ENCODE peak calls at places on chromosomes 11 and 22, in ten cellular contexts. One of them, this sample, is unnamed. For H3K4me1 and H3K36me3, the result is how much of the 10 kb centered on the place peaks cover.

GRCh38 chr11:5620606-5621521 is 3.9 kb upstream of the TRIM34 start:
- DNase-seq in hepatocyte: peak
- DNase-seq in thoracic aorta: no peak
- DNase-seq in gastrocnemius medialis: no peak
- DNase-seq in lung: peak
- DNase-seq in cardiac muscle cell: peak
- DNase-seq in fibroblast of lung: peak
- DNase-seq in pancreas: no peak
- DNase-seq in upper lobe of right lung: no peak
- DNase-seq in IMR-90: peak
- DNase-seq in this sample: no peak

GRCh38 chr11:43835104-43835503 is 45.5 kb upstream of the ALKBH3 start:
- DNase-seq in hepatocyte: peak
- DNase-seq in thoracic aorta: no peak
- DNase-seq in gastrocnemius medialis: no peak
- DNase-seq in lung: no peak
- DNase-seq in cardiac muscle cell: no peak
- DNase-seq in fibroblast of lung: peak
- DNase-seq in pancreas: no peak
- DNase-seq in upper lobe of right lung: no peak
- DNase-seq in IMR-90: no peak
- DNase-seq in this sample: no peak

GRCh38 chr11:13384837-13385417 is 78.1 kb downstream of the BTBD10 start:
- DNase-seq in hepatocyte: peak
- DNase-seq in thoracic aorta: no peak
- DNase-seq in gastrocnemius medialis: no peak
- DNase-seq in lung: no peak
- DNase-seq in cardiac muscle cell: peak
- DNase-seq in fibroblast of lung: peak
- DNase-seq in pancreas: no peak
- DNase-seq in upper lobe of right lung: no peak
- DNase-seq in IMR-90: peak
- DNase-seq in this sample: no peak

GRCh38 chr11:27084407-27084985 is 43.9 kb downstream of the BBOX1 start:
- DNase-seq in hepatocyte: no peak
- DNase-seq in thoracic aorta: no peak
- DNase-seq in gastrocnemius medialis: no peak
- DNase-seq in lung: no peak
- DNase-seq in cardiac muscle cell: peak
- DNase-seq in fibroblast of lung: peak
- DNase-seq in pancreas: no peak
- DNase-seq in upper lobe of right lung: no peak
- DNase-seq in IMR-90: peak
- DNase-seq in this sample: no peak

GRCh38 chr11:124867700-124868099 is 2.5 kb downstream of the ROBO3 start:
- DNase-seq in hepatocyte: peak
- DNase-seq in thoracic aorta: no peak
- DNase-seq in gastrocnemius medialis: no peak
- DNase-seq in lung: no peak
- DNase-seq in cardiac muscle cell: peak
- DNase-seq in fibroblast of lung: peak
- DNase-seq in pancreas: no peak
- DNase-seq in upper lobe of right lung: no peak
- DNase-seq in IMR-90: peak
- DNase-seq in this sample: no peak

GRCh38 chr22:31097941-31098632 is 9.3 kb downstream of the SELENOM start:
- DNase-seq in hepatocyte: no peak
- DNase-seq in thoracic aorta: no peak
- DNase-seq in gastrocnemius medialis: peak
- DNase-seq in lung: no peak
- DNase-seq in cardiac muscle cell: no peak
- DNase-seq in fibroblast of lung: no peak
- DNase-seq in pancreas: no peak
- DNase-seq in upper lobe of right lung: no peak
- DNase-seq in IMR-90: no peak
- DNase-seq in this sample: no peak

GRCh38 chr11:67032830-67033555 is 10.1 kb downstream of the SYT12 start:
- DNase-seq in hepatocyte: peak
- DNase-seq in thoracic aorta: peak
- DNase-seq in gastrocnemius medialis: no peak
- DNase-seq in lung: no peak
- DNase-seq in cardiac muscle cell: no peak
- DNase-seq in fibroblast of lung: peak
- DNase-seq in pancreas: no peak
- DNase-seq in upper lobe of right lung: no peak
- DNase-seq in IMR-90: peak
- DNase-seq in this sample: no peak

GRCh38 chr22:33380789-33381530 is 322.8 kb upstream of the SYN3 start:
- DNase-seq in hepatocyte: peak
- DNase-seq in thoracic aorta: no peak
- DNase-seq in gastrocnemius medialis: no peak
- DNase-seq in lung: no peak
- DNase-seq in cardiac muscle cell: no peak
- DNase-seq in fibroblast of lung: peak
- DNase-seq in pancreas: no peak
- DNase-seq in upper lobe of right lung: no peak
- DNase-seq in IMR-90: peak
- DNase-seq in this sample: no peak

DNA sequence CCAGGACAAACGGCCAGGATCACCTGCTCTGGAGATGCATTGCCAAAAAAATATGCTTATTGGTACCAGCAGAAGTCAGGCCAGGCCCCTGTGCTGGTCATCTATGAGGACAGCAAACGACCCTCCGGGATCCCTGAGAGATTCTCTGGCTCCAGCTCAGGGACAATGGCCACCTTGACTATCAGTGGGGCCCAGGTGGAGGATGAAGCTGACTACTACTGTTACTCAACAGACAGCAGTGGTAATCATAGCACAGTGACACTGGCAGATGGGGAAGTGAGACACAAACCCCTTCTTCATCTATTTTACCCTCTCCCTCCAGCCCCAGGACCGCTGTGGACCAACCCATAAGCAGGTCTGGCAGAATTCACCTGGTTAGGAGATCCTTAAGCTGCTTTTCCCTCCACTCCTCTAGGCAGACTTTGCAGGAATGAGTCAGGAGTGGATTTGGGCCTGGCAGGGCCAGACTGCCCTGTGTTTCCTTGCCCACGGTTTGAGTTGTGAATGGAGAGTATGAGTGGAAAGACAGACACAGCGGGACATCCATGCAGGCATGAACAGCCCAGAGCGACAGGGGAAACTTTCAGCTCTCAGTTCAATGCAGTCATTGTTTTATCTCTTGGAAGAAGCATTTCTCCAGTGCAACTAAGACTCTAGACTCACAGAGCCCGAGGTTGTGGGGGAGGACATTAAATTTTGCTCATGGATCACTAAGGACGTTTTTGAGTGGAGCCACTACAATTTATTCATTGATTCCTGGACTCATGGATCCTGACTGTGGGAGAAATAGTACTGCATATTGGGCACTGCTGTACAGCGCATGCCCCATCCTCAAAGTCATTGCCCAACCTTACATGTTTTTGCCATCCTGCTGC is 75.3 kb upstream of the IGLL5 start:
- DNase-seq in hepatocyte: no peak
- DNase-seq in thoracic aorta: no peak
- DNase-seq in gastrocnemius medialis: no peak
- DNase-seq in lung: peak
- DNase-seq in cardiac muscle cell: no peak
- DNase-seq in fibroblast of lung: no peak
- DNase-seq in pancreas: no peak
- DNase-seq in upper lobe of right lung: no peak
- DNase-seq in IMR-90: no peak
- DNase-seq in this sample: no peak
- H3K4me1 ChIP-seq in hepatocyte: under half
- H3K4me1 ChIP-seq in thoracic aorta: under half
- H3K4me1 ChIP-seq in gastrocnemius medialis: under half
- H3K4me1 ChIP-seq in lung: under half
- H3K4me1 ChIP-seq in cardiac muscle cell: under half
- H3K4me1 ChIP-seq in fibroblast of lung: under half
- H3K4me1 ChIP-seq in pancreas: under half
- H3K4me1 ChIP-seq in upper lobe of right lung: under half
- H3K4me1 ChIP-seq in IMR-90: under half
- H3K4me1 ChIP-seq in this sample: under half

GRCh38 chr11:8269636-8270035 is 6.0 kb upstream of the LMO1 start:
- DNase-seq in hepatocyte: no peak
- DNase-seq in thoracic aorta: no peak
- DNase-seq in gastrocnemius medialis: no peak
- DNase-seq in lung: no peak
- DNase-seq in cardiac muscle cell: no peak
- DNase-seq in fibroblast of lung: no peak
- DNase-seq in pancreas: no peak
- DNase-seq in upper lobe of right lung: no peak
- DNase-seq in IMR-90: no peak
- DNase-seq in this sample: no peak

GRCh38 chr11:8268530-8269461 is 5.1 kb upstream of the LMO1 start:
- DNase-seq in hepatocyte: peak
- DNase-seq in thoracic aorta: no peak
- DNase-seq in gastrocnemius medialis: peak
- DNase-seq in lung: no peak
- DNase-seq in cardiac muscle cell: peak
- DNase-seq in fibroblast of lung: peak
- DNase-seq in pancreas: no peak
- DNase-seq in upper lobe of right lung: peak
- DNase-seq in IMR-90: no peak
- DNase-seq in this sample: no peak

GRCh38 chr11:8266246-8267241 is 2.9 kb upstream of the LMO1 start:
- DNase-seq in hepatocyte: no peak
- DNase-seq in thoracic aorta: no peak
- DNase-seq in gastrocnemius medialis: peak
- DNase-seq in lung: no peak
- DNase-seq in cardiac muscle cell: no peak
- DNase-seq in fibroblast of lung: no peak
- DNase-seq in pancreas: no peak
- DNase-seq in upper lobe of right lung: peak
- DNase-seq in IMR-90: no peak
- DNase-seq in this sample: no peak

GRCh38 chr11:8267280-8267679 is 3.6 kb upstream of the LMO1 start:
- DNase-seq in hepatocyte: no peak
- DNase-seq in thoracic aorta: no peak
- DNase-seq in gastrocnemius medialis: peak
- DNase-seq in lung: no peak
- DNase-seq in cardiac muscle cell: no peak
- DNase-seq in fibroblast of lung: no peak
- DNase-seq in pancreas: no peak
- DNase-seq in upper lobe of right lung: peak
- DNase-seq in IMR-90: no peak
- DNase-seq in this sample: no peak

DNA sequence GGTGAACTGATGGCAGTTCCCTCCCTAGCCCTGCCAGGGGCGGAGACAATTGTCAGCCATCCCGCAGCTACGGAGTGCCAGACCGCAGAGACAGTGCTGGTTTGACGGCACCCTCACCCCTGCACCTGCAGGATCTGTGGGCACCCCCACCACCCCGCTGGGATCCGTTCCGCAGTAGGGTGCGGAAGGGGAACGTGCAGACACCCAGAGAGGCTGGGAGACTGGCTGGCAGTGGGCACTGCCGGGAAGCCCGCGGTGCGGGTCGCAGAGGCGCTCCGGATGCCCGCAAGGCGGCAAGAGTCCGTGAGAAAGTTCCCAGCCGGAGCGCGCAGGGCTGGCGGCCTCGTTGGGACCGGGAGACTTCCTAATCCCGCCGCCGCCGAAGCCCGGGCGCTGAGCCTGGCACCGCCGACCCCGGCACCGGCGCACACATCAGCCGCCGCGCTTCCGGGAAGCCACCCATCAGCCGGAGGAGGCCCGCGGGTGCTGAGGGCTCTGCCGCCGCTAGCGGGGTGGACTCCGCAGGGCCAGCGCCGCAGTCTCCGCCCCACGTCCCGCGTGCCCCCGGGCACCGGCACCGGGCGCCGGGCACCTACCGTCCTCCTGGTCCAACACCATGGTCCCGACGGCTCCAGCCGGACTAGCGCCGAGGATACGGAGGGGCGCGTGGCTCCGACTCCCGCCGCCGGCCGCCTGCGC is 4.3 kb upstream of the LMO1 start:
- DNase-seq in hepatocyte: no peak
- DNase-seq in thoracic aorta: no peak
- DNase-seq in gastrocnemius medialis: peak
- DNase-seq in lung: no peak
- DNase-seq in cardiac muscle cell: peak
- DNase-seq in fibroblast of lung: peak
- DNase-seq in pancreas: peak
- DNase-seq in upper lobe of right lung: peak
- DNase-seq in IMR-90: no peak
- DNase-seq in this sample: no peak
- TF ChIP-seq CTCF in hepatocyte: no peak
- TF ChIP-seq CTCF in thoracic aorta: no peak
- TF ChIP-seq CTCF in gastrocnemius medialis: no peak
- TF ChIP-seq CTCF in lung: no peak
- TF ChIP-seq CTCF in cardiac muscle cell: no peak
- TF ChIP-seq CTCF in fibroblast of lung: no peak
- TF ChIP-seq CTCF in pancreas: no peak
- TF ChIP-seq CTCF in upper lobe of right lung: no peak
- TF ChIP-seq CTCF in IMR-90: no peak
- TF ChIP-seq CTCF in this sample: no peak

GRCh38 chr11:35153280-35153679 is 14.3 kb downstream of the CD44 start:
- DNase-seq in hepatocyte: no peak
- DNase-seq in thoracic aorta: no peak
- DNase-seq in gastrocnemius medialis: no peak
- DNase-seq in lung: no peak
- DNase-seq in cardiac muscle cell: no peak
- DNase-seq in fibroblast of lung: no peak
- DNase-seq in pancreas: no peak
- DNase-seq in upper lobe of right lung: no peak
- DNase-seq in IMR-90: no peak
- DNase-seq in this sample: no peak

GRCh38 chr11:35154960-35155359 is 16.0 kb downstream of the CD44 start:
- DNase-seq in hepatocyte: no peak
- DNase-seq in thoracic aorta: no peak
- DNase-seq in gastrocnemius medialis: no peak
- DNase-seq in lung: no peak
- DNase-seq in cardiac muscle cell: no peak
- DNase-seq in fibroblast of lung: no peak
- DNase-seq in pancreas: no peak
- DNase-seq in upper lobe of right lung: no peak
- DNase-seq in IMR-90: no peak
- DNase-seq in this sample: no peak

GRCh38 chr11:35158371-35159081 is 19.6 kb downstream of the CD44 start:
- DNase-seq in hepatocyte: peak
- DNase-seq in thoracic aorta: no peak
- DNase-seq in gastrocnemius medialis: peak
- DNase-seq in lung: no peak
- DNase-seq in cardiac muscle cell: no peak
- DNase-seq in fibroblast of lung: peak
- DNase-seq in pancreas: no peak
- DNase-seq in upper lobe of right lung: no peak
- DNase-seq in IMR-90: no peak
- DNase-seq in this sample: no peak

GRCh38 chr11:35157814-35158213 is 18.8 kb downstream of the CD44 start:
- DNase-seq in hepatocyte: no peak
- DNase-seq in thoracic aorta: no peak
- DNase-seq in gastrocnemius medialis: no peak
- DNase-seq in lung: no peak
- DNase-seq in cardiac muscle cell: no peak
- DNase-seq in fibroblast of lung: no peak
- DNase-seq in pancreas: no peak
- DNase-seq in upper lobe of right lung: no peak
- DNase-seq in IMR-90: no peak
- DNase-seq in this sample: no peak

DNA sequence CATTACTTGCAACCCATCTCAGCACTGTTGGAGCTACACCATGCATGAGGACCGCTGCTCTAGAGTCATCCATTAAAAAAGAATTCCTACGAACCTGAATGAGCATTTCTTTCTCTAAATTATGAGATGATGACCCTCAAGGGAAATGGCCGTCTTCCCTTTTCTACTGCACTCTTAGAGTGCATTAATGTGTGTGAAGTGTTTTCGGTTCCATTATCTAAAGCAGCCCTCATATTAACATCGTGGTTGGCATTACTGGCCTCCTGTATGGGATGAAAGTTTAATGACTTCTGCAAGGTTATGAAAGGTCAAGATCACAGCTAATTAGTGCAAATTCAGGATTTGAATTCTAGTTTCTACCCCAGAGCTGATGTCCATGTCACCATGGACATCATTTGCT is 16.7 kb downstream of the CD44 start:
- DNase-seq in hepatocyte: no peak
- DNase-seq in thoracic aorta: no peak
- DNase-seq in gastrocnemius medialis: no peak
- DNase-seq in lung: no peak
- DNase-seq in cardiac muscle cell: no peak
- DNase-seq in fibroblast of lung: no peak
- DNase-seq in pancreas: no peak
- DNase-seq in upper lobe of right lung: no peak
- DNase-seq in IMR-90: no peak
- DNase-seq in this sample: no peak
- H3K36me3 ChIP-seq in hepatocyte: under half
- H3K36me3 ChIP-seq in thoracic aorta: under half
- H3K36me3 ChIP-seq in gastrocnemius medialis: under half
- H3K36me3 ChIP-seq in lung: under half
- H3K36me3 ChIP-seq in cardiac muscle cell: under half
- H3K36me3 ChIP-seq in fibroblast of lung: under half
- H3K36me3 ChIP-seq in pancreas: under half
- H3K36me3 ChIP-seq in upper lobe of right lung: under half
- H3K36me3 ChIP-seq in IMR-90: under half
- H3K36me3 ChIP-seq in this sample: under half

GRCh38 chr22:49962012-49962750 is 1.6 kb downstream of the PIM3 start:
- DNase-seq in hepatocyte: peak
- DNase-seq in thoracic aorta: peak
- DNase-seq in gastrocnemius medialis: peak
- DNase-seq in lung: peak
- DNase-seq in cardiac muscle cell: peak
- DNase-seq in fibroblast of lung: peak
- DNase-seq in pancreas: peak
- DNase-seq in upper lobe of right lung: peak
- DNase-seq in IMR-90: peak
- DNase-seq in this sample: peak

GRCh38 chr22:49961601-49962011 is 1.0 kb downstream of the PIM3 start:
- DNase-seq in hepatocyte: no peak
- DNase-seq in thoracic aorta: no peak
- DNase-seq in gastrocnemius medialis: no peak
- DNase-seq in lung: peak
- DNase-seq in cardiac muscle cell: no peak
- DNase-seq in fibroblast of lung: no peak
- DNase-seq in pancreas: no peak
- DNase-seq in upper lobe of right lung: no peak
- DNase-seq in IMR-90: no peak
- DNase-seq in this sample: peak

GRCh38 chr22:49959782-49960158 is 802 bp upstream of the PIM3 start:
- DNase-seq in hepatocyte: no peak
- DNase-seq in thoracic aorta: no peak
- DNase-seq in gastrocnemius medialis: peak
- DNase-seq in lung: no peak
- DNase-seq in cardiac muscle cell: no peak
- DNase-seq in fibroblast of lung: peak
- DNase-seq in pancreas: peak
- DNase-seq in upper lobe of right lung: no peak
- DNase-seq in IMR-90: no peak
- DNase-seq in this sample: no peak

GRCh38 chr22:49960159-49960966 is at the start of gene PIM3:
- DNase-seq in hepatocyte: peak
- DNase-seq in thoracic aorta: peak
- DNase-seq in gastrocnemius medialis: peak
- DNase-seq in lung: peak
- DNase-seq in cardiac muscle cell: peak
- DNase-seq in fibroblast of lung: peak
- DNase-seq in pancreas: peak
- DNase-seq in upper lobe of right lung: peak
- DNase-seq in IMR-90: peak
- DNase-seq in this sample: peak

DNA sequence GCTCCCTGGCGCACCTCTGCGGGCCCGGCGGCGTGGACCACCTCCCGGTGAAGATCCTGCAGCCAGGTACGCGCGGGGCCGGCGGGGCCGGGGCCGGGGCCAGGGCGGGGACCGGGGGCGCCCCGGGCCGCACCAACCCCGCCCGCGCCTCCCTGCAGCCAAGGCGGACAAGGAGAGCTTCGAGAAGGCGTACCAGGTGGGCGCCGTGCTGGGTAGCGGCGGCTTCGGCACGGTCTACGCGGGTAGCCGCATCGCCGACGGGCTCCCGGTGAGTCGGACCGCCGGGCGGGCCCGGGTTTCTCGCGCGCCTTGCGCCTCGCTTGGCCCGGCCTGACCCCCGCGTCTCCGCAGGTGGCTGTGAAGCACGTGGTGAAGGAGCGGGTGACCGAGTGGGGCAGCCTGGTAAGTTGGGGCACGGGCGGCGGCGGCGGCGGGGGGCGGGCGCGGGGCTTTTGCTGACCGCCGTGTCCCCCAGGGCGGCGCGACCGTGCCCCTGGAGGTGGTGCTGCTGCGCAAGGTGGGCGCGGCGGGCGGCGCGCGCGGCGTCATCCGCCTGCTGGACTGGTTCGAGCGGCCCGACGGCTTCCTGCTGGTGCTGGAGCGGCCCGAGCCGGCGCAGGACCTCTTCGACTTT is 512 bp downstream of the PIM3 start:
- DNase-seq in hepatocyte: peak
- DNase-seq in thoracic aorta: no peak
- DNase-seq in gastrocnemius medialis: peak
- DNase-seq in lung: peak
- DNase-seq in cardiac muscle cell: peak
- DNase-seq in fibroblast of lung: peak
- DNase-seq in pancreas: peak
- DNase-seq in upper lobe of right lung: peak
- DNase-seq in IMR-90: no peak
- DNase-seq in this sample: peak
- H3K4me1 ChIP-seq in hepatocyte: under half
- H3K4me1 ChIP-seq in thoracic aorta: under half
- H3K4me1 ChIP-seq in gastrocnemius medialis: under half
- H3K4me1 ChIP-seq in lung: under half
- H3K4me1 ChIP-seq in cardiac muscle cell: under half
- H3K4me1 ChIP-seq in fibroblast of lung: under half
- H3K4me1 ChIP-seq in pancreas: under half
- H3K4me1 ChIP-seq in upper lobe of right lung: half or more
- H3K4me1 ChIP-seq in IMR-90: under half
- H3K4me1 ChIP-seq in this sample: under half

This sample was measured in CD8-positive, alpha-beta T cell.